ENCODE peak calls at places on chromosome 5, in five cellular contexts. A, X, M, S and B are unnamed samples.

GRCh38 chr5:119190470-119190869 is 119.6 kb downstream of the DMXL1 start:
- DNase-seq in X (no peak), A (no peak), M (no peak), S (no peak), B (no peak)

GRCh38 chr5:14483504-14484157 is 98.0 kb upstream of the OTULINL start:
- DNase-seq in M (no peak), S (no peak), A (no peak), X (peak; percentile 22), B (no peak)

GRCh38 chr5:37554938-37555337 is 175.8 kb downstream of the WDR70 start:
- DNase-seq in X (peak; percentile 14), S (peak; percentile 47), A (peak; percentile 22), M (no peak), B (no peak)

GRCh38 chr5:141742866-141743651 is 61.0 kb upstream of the ARAP3 start:
- DNase-seq in A (no peak), S (peak; percentile 38), X (no peak), M (no peak), B (peak; percentile 84)

GRCh38 chr5:173639-174600 is 17.4 kb upstream of the LRRC14B start:
- DNase-seq in M (no peak), A (no peak), S (no peak), X (no peak), B (no peak)

GRCh38 chr5:122377023-122377422 is 65.0 kb downstream of the SNCAIP start:
- DNase-seq in M (no peak), X (no peak), A (no peak), S (peak; percentile 9), B (no peak)

GRCh38 chr5:144451187-144451973 is 280.7 kb downstream of the KCTD16 start:
- DNase-seq in X (no peak), S (no peak), M (no peak), A (peak; percentile 3), B (no peak)

GRCh38 chr5:112549605-112550161 is 130.6 kb upstream of the EPB41L4A start:
- DNase-seq in A (no peak), X (no peak), S (no peak), M (no peak), B (no peak)

GRCh38 chr5:17118631-17119030 is 98.8 kb upstream of the BASP1 start:
- DNase-seq in X (peak; percentile 31), M (peak; percentile 70), A (peak; percentile 92), S (peak; percentile 99), B (no peak)

GRCh38 chr5:113213551-113213971 is 221.2 kb downstream of the TSSK1B start:
- DNase-seq in X (no peak), A (no peak), M (no peak), S (peak; percentile 29), B (no peak)

GRCh38 chr5:143506881-143507552 is 103.5 kb upstream of the NR3C1 start:
- DNase-seq in X (no peak), A (peak; percentile 96), M (no peak), S (no peak), B (no peak)

GRCh38 chr5:93892481-93892880 is 151.1 kb upstream of the POU5F2 start:
- DNase-seq in S (no peak), X (no peak), A (no peak), M (no peak), B (no peak)

GRCh38 chr5:154646841-154647759 is 108.1 kb upstream of the LARP1 start:
- DNase-seq in S (no peak), A (no peak), X (no peak), M (no peak), B (peak; percentile 45)

GRCh38 chr5:85340790-85341189 is 956.1 kb upstream of the EDIL3 start:
- DNase-seq in X (no peak), A (no peak), S (no peak), M (no peak), B (no peak)

GRCh38 chr5:10441992-10442435 is 335 bp downstream of the ROPN1L start:
- DNase-seq in M (no peak), X (no peak), S (no peak), A (no peak), B (no peak)

GRCh38 chr5:127038550-127038949 is 8.2 kb upstream of the MARCHF3 start:
- DNase-seq in S (no peak), M (no peak), X (no peak), A (no peak), B (no peak)

GRCh38 chr5:39185761-39186160 is 33.6 kb downstream of the FYB1 start:
- DNase-seq in A (no peak), S (no peak), X (no peak), M (no peak), B (no peak)

GRCh38 chr5:160438316-160439204 is 16.9 kb downstream of the PTTG1 start:
- DNase-seq in S (peak; percentile 77), A (peak; percentile 58), X (peak; percentile 63), M (peak; percentile 48), B (peak; percentile 43)

GRCh38 chr5:148573374-148573773 is 81.0 kb downstream of the HTR4 start:
- DNase-seq in A (no peak), S (no peak), M (no peak), X (no peak), B (no peak)

DNA sequence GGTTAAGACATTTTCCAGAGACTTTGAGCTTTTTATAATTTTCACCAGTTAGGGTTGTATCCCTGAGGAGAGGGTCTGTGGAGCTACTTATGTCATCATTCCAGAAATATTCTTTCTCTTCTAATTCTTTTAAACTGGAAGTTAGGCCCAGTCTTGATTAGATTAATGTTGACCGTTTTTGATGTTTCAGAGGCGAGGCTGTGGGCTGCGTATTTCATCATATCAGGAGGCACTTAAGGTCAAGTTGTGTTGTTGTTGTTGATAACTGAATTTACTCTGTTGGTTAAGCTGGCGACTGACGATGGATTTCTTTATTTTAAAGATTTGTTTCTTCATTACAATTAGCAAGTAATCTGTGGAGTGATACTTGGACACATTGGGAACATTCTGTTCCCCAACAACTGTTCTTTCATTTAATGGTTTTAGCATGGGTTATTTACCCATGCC is 20.1 kb downstream of the IPO11 start:
- DNase-seq in M (no peak), A (no peak), X (no peak), S (peak; percentile 82), B (no peak)
- TF ChIP-seq MAX in M (no peak), A (no peak), X (no peak), S (no peak), B (no peak)

GRCh38 chr5:75052461-75053285 is at the start of gene GCNT4:
- DNase-seq in A (peak; percentile 56), S (peak; percentile 17), X (peak; percentile 76), M (no peak), B (peak; percentile 62)

GRCh38 chr5:75051217-75051751 is 1.1 kb downstream of the GCNT4 start:
- DNase-seq in S (no peak), M (no peak), A (no peak), X (no peak), B (no peak)

GRCh38 chr5:75054110-75054930 is 2.0 kb upstream of the GCNT4 start:
- DNase-seq in X (peak; percentile 23), S (no peak), A (no peak), M (no peak), B (peak; percentile 69)

GRCh38 chr5:75055727-75056144 is 3.4 kb upstream of the GCNT4 start:
- DNase-seq in A (peak; percentile 14), X (no peak), S (no peak), M (no peak), B (peak; percentile 54)

DNA sequence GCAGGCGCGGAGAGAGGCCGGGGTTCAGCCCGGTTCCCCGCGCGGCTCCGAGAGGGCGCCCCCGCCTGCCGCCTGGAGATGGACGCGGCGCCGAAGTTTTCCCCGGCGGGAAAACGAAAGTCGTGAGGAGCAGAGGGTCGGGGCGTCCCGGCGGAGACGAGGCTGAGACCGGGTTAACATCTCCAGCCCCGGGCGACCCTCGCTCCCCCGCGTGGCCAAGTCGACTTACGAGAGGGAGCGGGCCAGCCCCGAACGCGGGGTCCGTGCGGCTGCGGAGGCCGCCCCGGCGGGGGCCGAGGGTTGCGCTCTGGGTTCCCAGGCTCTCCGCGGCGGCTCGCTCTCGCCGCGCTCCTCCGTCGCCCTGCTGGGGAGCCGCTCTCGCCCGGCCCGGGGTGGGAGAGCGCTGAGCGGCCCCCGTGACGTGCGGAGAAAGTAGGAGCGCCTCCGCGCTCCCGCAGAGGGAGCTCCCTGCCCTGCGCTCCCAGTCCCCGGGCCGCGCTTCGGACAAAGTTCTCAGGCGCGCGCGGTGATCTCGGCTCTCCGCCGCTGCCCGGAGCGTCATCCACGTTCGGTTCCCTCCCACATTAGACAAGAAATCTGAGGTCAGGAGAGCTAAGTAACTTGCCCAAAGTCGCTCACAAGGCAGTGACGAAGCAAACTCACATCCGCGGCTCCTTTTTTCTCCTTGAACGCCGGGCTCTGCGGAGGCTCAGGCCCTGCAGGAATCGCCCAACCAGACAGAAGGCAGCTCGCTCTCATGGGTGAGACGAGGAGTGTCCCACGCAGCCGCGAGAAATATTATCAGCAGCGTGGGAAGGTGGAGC is 1.1 kb upstream of the GCNT4 start:
- DNase-seq in X (peak; percentile 78), A (peak; percentile 78), S (peak; percentile 48), M (no peak), B (peak; percentile 60)
- TF ChIP-seq CTCF in X (peak; percentile 15), A (peak; percentile 35), S (no peak), M (no peak), B (no peak)

GRCh38 chr5:159362190-159362589 is 31.9 kb upstream of the IL12B start:
- DNase-seq in S (peak; percentile 98), X (no peak), M (no peak), A (no peak), B (no peak)
- TF ChIP-seq MAX in S (no peak), X (no peak), M (no peak), A (no peak), B (no peak)

GRCh38 chr5:171335616-171336015 is 26.6 kb downstream of the TLX3 start:
- DNase-seq in X (no peak), M (no peak), A (no peak), S (no peak), B (no peak)
- TF ChIP-seq CTCF in X (no peak), M (no peak), A (no peak), S (no peak), B (no peak)

DNA sequence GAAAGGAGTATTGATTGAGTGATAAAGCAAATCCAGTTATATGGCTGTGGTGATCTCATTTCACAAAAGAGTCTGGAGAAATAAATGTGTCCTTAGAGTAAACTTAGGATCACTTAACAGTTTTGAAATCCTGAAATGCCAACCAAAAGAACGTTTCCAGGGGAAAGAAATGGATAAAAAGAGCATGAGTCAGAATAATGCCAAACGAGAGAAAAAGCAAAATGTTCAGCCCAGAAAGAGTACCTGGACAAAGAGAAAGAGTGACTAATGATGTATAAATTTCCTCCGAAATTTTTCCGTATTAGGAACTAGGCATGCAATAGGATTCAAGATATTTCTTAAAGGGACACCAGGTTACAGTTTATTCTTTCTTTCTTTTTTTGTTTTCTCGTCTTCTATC is 463.1 kb upstream of the CDH10 start:
- DNase-seq in M (no peak), X (no peak), S (no peak), A (no peak), B (no peak)
- TF ChIP-seq MAX in M (no peak), X (no peak), S (no peak), A (no peak), B (no peak)

GRCh38 chr5:171835066-171835465 is 49.4 kb downstream of the SMIM23 start:
- DNase-seq in A (no peak), M (no peak), S (no peak), X (no peak), B (no peak)

GRCh38 chr5:171826132-171826531 is 40.5 kb downstream of the SMIM23 start:
- DNase-seq in X (no peak), M (no peak), A (no peak), S (no peak), B (no peak)

GRCh38 chr5:171827162-171827561 is 41.5 kb downstream of the SMIM23 start:
- DNase-seq in S (no peak), M (no peak), A (no peak), X (no peak), B (no peak)

GRCh38 chr5:171832775-171833174 is 47.2 kb downstream of the SMIM23 start:
- DNase-seq in M (no peak), S (no peak), A (no peak), X (peak; percentile 38), B (no peak)

GRCh38 chr5:171830686-171831085 is 45.1 kb downstream of the SMIM23 start:
- DNase-seq in A (no peak), M (no peak), X (no peak), S (no peak), B (no peak)
- TF ChIP-seq CTCF in A (no peak), M (no peak), X (no peak), S (no peak), B (no peak)